ENCODE peak calls at places on chromosome 1, in four cellular contexts. One of them, this sample, is unnamed.
A peak's percentile ranks its signal among the peaks of the same experiment; 100 is the strongest.

GRCh38 chr1:114956570-114956969 is 73.1 kb upstream of the TSHB start:
- DNase-seq in substantia nigra: no peak
- DNase-seq in Caki2: no peak
- DNase-seq in A549: peak; percentile 16
- DNase-seq in this sample: no peak

GRCh38 chr1:62436039-62436465 is 797 bp upstream of the USP1 start:
- DNase-seq in substantia nigra: peak; percentile 99
- DNase-seq in Caki2: no peak
- DNase-seq in A549: peak; percentile 99
- DNase-seq in this sample: peak; percentile 99

GRCh38 chr1:64038965-64039926 is 164.2 kb upstream of the UBE2U start:
- DNase-seq in substantia nigra: peak; percentile 52
- DNase-seq in Caki2: peak; percentile 93
- DNase-seq in A549: peak; percentile 67
- DNase-seq in this sample: peak; percentile 28

GRCh38 chr1:14723401-14723800 is 124.9 kb downstream of the KAZN start:
- DNase-seq in substantia nigra: no peak
- DNase-seq in Caki2: no peak
- DNase-seq in A549: no peak
- DNase-seq in this sample: no peak

GRCh38 chr1:86757272-86757984 is 53.1 kb downstream of the SH3GLB1 start:
- DNase-seq in substantia nigra: peak; percentile 17
- DNase-seq in Caki2: no peak
- DNase-seq in A549: no peak
- DNase-seq in this sample: peak; percentile 47

GRCh38 chr1:43569175-43569574 is 38.5 kb downstream of the PTPRF start:
- DNase-seq in substantia nigra: no peak
- DNase-seq in Caki2: no peak
- DNase-seq in A549: no peak
- DNase-seq in this sample: no peak

GRCh38 chr1:160353223-160353622 is 10.0 kb downstream of the NCSTN start:
- DNase-seq in substantia nigra: no peak
- DNase-seq in Caki2: no peak
- DNase-seq in A549: no peak
- DNase-seq in this sample: no peak

GRCh38 chr1:204241050-204241449 is 27.3 kb upstream of the GOLT1A start:
- DNase-seq in substantia nigra: no peak
- DNase-seq in Caki2: peak; percentile 8
- DNase-seq in A549: peak; percentile 14
- DNase-seq in this sample: no peak

This sample was measured in midbrain.